ENCODE peak calls at places on chromosomes 1 and 21, in five cellular contexts. V is left ventricle myocardium inferior, C is heart right ventricle, U is SJSA1, M is mesendoderm. G is an unnamed sample. For H3K4me1, the result is how much of the 10 kb centered on the place peaks cover.

GRCh38 chr1:176847052-176847451 is 317.5 kb downstream of the ASTN1 start:
- DNase-seq in V (peak), C (peak), U (no peak), M (no peak), G (no peak)

GRCh38 chr1:37038079-37038702 is 3.9 kb upstream of the GRIK3 start:
- DNase-seq in V (no peak), C (no peak), U (no peak), M (peak), G (peak)

GRCh38 chr1:228045871-228046270 is 36.6 kb upstream of the ARF1 start:
- DNase-seq in V (no peak), C (no peak), U (no peak), M (no peak), G (no peak)

GRCh38 chr21:25421327-25422028 is 185.8 kb downstream of the MRPL39 start:
- DNase-seq in V (no peak), C (no peak), U (no peak), M (peak), G (no peak)

GRCh38 chr1:1827089-1827433 is 48.8 kb upstream of the NADK start:
- DNase-seq in V (no peak), C (no peak), U (no peak), M (peak), G (no peak)

GRCh38 chr1:32920833-32921232 is 19.6 kb upstream of the TMEM54 start:
- DNase-seq in V (peak), C (peak), U (no peak), M (no peak), G (peak)

GRCh38 chr1:173332026-173332425 is 124.9 kb upstream of the TNFSF4 start:
- DNase-seq in V (peak), C (no peak), U (no peak), M (no peak), G (no peak)

GRCh38 chr21:25811186-25811585 is 76.4 kb downstream of the GABPA start:
- DNase-seq in V (no peak), C (no peak), U (no peak), M (no peak), G (no peak)

GRCh38 chr1:26610781-26611180 is 81.2 kb downstream of the RPS6KA1 start:
- DNase-seq in V (no peak), C (no peak), U (no peak), M (peak), G (no peak)

GRCh38 chr21:35904995-35905972 is 155.0 kb downstream of the SETD4 start:
- DNase-seq in V (peak), C (peak), U (no peak), M (no peak), G (peak)

GRCh38 chr21:23799376-23799775 is 1807.9 kb downstream of the MRPL39 start:
- DNase-seq in V (no peak), C (no peak), U (no peak), M (no peak), G (no peak)

GRCh38 chr1:152018537-152018936 is 18.3 kb downstream of the S100A11 start:
- DNase-seq in V (no peak), C (no peak), U (no peak), M (peak), G (no peak)

GRCh38 chr1:155241069-155241679 is 14.1 kb downstream of the ENTREP3 start:
- DNase-seq in V (peak), C (no peak), U (peak), M (peak), G (peak)

GRCh38 chr1:98049370-98050115 is 128.7 kb upstream of the DPYD start:
- DNase-seq in V (no peak), C (no peak), U (no peak), M (peak), G (no peak)

GRCh38 chr1:188668083-188668482 is 1809.6 kb downstream of the BRINP3 start:
- DNase-seq in V (no peak), C (no peak), U (no peak), M (peak), G (no peak)

GRCh38 chr1:43530483-43531452 is at the start of gene PTPRF:
- DNase-seq in V (peak), C (peak), U (peak), M (peak), G (no peak)

DNA sequence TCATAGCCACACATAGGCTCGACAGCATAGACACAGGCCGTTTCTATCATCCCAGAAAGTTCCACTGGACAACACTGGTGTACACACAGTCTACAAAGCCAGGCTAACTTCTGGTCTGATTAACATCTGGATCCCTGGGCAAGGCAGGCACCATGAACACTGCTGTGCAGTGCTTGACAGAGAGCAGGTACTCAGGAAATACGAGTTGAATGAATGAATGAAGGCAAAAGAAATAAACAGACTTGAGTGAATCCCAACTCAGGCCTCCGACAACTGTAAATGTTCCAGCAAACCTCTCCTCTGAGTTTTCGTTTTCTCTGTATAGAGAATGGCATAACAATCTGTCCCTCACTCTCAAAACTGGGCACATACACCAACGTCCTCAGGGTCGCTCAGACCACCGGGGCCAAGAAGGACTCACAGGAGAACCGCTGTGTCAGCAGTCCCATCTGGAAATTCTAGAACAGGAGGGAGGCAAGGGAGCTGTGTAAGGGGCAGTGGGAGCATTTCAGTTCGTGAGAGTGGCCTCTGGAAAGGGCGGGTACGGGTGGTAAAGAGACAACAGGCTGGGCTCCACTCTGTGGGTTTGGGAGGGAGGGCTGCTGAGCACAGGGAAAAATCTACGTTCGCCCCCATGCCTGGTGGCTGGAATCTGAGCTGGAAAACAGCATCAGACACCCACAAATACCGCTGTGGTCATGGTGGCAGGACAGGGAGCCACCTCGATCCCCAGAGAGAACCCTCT is 15.1 kb upstream of the ECE1 start:
- DNase-seq in V (no peak), C (no peak), U (no peak), M (no peak), G (no peak)
- H3K4me1 ChIP-seq in V (half or more), C (half or more), U (under half), M (under half), G (half or more)

DNA sequence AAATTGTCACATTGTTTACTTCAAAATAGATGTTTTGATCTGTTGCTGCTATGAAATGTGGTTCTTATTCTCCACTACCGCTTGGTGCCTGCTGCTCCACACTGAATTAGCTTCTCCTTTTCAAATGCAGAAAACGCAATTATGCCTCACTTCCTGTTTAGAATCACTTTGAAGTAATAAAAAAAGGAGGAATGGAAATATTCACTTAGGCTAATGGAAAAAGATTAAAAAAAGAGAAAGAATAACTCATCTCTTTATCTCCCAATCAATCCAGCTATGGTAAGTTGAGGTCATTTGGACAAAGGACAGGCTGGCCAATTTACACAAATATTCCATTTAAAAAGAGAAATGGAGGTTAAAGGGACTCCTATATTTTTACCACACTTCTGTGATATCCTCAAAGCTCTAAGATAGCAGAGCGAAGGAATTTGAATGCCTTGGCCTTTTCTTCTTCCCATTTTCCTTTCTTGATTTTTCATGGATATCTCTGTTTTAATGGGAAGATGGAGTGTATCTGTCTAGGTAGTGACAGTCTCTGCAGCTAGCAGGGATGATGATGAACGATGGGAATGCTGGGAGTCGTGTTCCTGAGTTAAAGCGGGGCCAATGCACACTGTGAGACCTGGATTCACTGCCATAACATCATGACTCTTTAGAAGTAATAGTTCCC is 35.7 kb downstream of the RGS5 start:
- DNase-seq in V (no peak), C (no peak), U (peak), M (no peak), G (no peak)
- H3K4me1 ChIP-seq in V (under half), C (half or more), U (half or more), M (under half), G (under half)

DNA sequence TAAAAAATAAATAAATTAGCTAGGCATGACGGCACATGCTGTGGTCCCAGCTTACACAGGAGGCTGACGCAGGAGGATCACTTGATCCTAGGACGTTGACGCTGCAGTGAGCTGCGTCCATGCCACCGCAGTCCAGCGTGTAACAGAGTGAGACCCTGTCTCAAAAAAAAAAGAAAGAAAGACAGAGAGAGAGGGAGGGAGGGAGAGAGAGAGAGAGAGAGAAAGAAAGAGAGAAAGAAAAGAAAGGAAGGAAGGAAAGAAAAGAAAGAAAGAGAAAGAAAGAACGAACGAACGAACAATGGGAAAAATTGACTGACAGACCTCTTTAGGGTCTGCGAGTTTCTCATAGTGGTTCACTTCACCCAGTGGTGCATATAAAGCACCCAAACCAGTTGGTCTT is 97.8 kb upstream of the BMP8A start:
- DNase-seq in V (no peak), C (no peak), U (no peak), M (no peak), G (no peak)
- H3K4me1 ChIP-seq in V (half or more), C (half or more), U (half or more), M (under half), G (under half)

DNA sequence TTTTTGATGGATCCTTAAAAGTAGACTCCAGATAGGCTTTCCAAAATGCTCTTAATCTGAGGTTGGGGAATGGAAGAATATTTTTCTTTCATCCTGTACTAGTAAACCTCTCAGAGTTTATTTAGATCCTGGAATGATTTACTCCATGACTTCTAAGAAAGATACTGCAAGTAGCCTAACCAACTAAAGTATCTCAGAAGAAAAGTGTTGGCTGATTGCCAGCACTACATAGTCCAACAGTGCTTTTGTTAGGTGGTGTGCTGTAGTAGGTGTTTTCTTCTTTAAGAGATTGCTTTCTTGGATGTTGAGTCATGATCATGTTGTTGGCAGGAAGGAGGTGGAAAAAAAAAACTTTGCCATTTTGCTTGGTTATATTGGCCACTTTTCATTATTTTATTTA is 119.8 kb downstream of the OSBPL9 start:
- DNase-seq in V (no peak), C (no peak), U (peak), M (no peak), G (no peak)
- H3K4me1 ChIP-seq in V (half or more), C (half or more), U (half or more), M (under half), G (under half)

DNA sequence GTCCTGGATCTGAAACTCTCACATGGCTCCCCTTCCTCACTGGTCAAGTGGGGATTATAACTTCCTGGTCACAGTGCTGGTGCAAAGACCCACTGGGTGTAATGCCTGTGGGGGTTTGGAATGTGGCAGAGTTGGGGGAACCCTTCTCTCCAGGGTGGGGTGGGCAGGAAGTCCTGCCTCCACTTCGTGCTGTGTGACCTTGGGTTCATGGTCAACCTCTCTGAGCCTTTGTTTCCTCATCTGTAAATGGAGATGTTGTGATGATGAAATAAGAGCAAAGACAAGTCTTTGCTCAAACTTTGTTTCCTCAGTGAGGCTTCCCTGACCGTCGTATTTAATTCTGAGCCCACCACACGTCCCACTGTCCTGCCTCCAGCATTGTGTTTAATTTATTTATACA is 564.7 kb downstream of the PTPRU start:
- DNase-seq in V (no peak), C (no peak), U (no peak), M (no peak), G (no peak)
- H3K4me1 ChIP-seq in V (under half), C (under half), U (under half), M (under half), G (under half)

GRCh38 chr1:66269222-66269621 is 264.7 kb upstream of the SGIP1 start:
- DNase-seq in V (no peak), C (no peak), U (no peak), M (no peak), G (no peak)
- H3K4me1 ChIP-seq in V (half or more), C (half or more), U (half or more), M (under half), G (under half)

DNA sequence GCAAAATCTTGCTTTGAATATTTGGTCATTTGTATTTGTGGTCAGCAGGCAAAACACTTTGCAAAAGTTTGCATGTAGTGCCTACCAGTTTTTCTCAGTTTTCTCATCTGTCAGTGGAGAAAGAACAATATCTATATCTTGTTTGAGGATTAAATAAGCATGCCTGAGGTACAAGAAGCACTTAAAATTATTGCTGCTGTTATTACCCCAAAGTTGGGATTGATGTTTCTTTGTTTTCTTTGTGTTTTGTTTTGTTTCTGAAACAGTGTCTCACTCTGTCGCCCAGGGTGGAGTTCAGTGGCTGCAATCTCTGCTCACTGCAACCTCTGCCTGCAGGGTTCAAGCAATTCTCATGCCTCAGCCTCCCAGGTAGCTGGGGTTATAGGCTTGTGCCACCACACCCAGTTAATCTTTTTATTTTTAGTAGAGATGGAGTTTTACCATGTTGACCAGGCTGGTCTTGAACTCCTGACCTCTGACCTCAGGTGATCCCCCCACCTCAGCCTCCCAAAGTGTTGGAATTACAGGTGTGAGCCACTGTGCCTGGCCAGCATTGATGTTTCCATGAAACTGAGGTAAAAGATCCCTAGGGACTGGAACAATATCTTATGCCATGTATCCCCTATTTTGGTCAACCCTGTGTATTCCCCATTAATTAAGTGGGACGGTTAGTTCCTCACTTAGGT is 15.9 kb downstream of the RAP1A start:
- DNase-seq in V (no peak), C (no peak), U (no peak), M (no peak), G (no peak)
- H3K4me1 ChIP-seq in V (half or more), C (half or more), U (under half), M (under half), G (half or more)